ENCODE peak calls at places on chromosome 16, in eight cellular contexts. F is Peyer's patch, J is body of pancreas, E is left lung, Y is psoas muscle, V is HL-60, X is cardiac muscle cell, U is HCT116. T is an unnamed sample. For H3K27me3, the result is how much of the 10 kb centered on the place peaks cover.

GRCh38 chr16:7367309-7367708 is 34.7 kb downstream of the RBFOX1 start:
- DNase-seq in X (no peak), V (no peak), Y (no peak), U (no peak), E (no peak), F (no peak), J (no peak), T (no peak)

GRCh38 chr16:22109258-22109898 is 17.0 kb downstream of the VWA3A start:
- DNase-seq in X (no peak), E (no peak), Y (no peak), J (no peak), F (no peak), U (no peak), V (no peak), T (no peak)

GRCh38 chr16:20409398-20410152 is at the start of gene ACSM5:
- DNase-seq in U (no peak), X (peak), V (no peak), E (no peak), F (no peak), J (peak), Y (peak), T (no peak)

GRCh38 chr16:84271866-84272265 is 22.8 kb upstream of the WFDC1 start:
- DNase-seq in Y (no peak), V (no peak), X (no peak), E (no peak), J (no peak), U (no peak), F (no peak), T (no peak)

GRCh38 chr16:13298676-13299075 is 397.3 kb downstream of the SHISA9 start:
- DNase-seq in F (no peak), J (no peak), E (no peak), X (no peak), V (no peak), Y (no peak), U (no peak), T (no peak)

GRCh38 chr16:19223235-19223847 is 55.3 kb downstream of the SYT17 start:
- DNase-seq in U (peak), Y (no peak), X (peak), F (peak), V (peak), J (no peak), E (no peak), T (peak)

GRCh38 chr16:12896562-12896961 is 4.8 kb upstream of the SHISA9 start:
- DNase-seq in Y (no peak), U (peak), V (peak), X (no peak), E (no peak), J (no peak), F (no peak), T (peak)

GRCh38 chr16:68696514-68696913 is 40.6 kb upstream of the CDH1 start:
- DNase-seq in V (no peak), X (no peak), E (no peak), F (no peak), J (no peak), U (no peak), Y (no peak), T (no peak)

GRCh38 chr16:28905229-28905754 is 19.7 kb downstream of the RABEP2 start:
- DNase-seq in E (no peak), X (no peak), J (no peak), F (no peak), U (no peak), Y (no peak), V (no peak), T (no peak)

GRCh38 chr16:88393034-88393433 is 10.3 kb downstream of the ZNF469 start:
- DNase-seq in V (no peak), F (no peak), E (no peak), J (no peak), X (no peak), Y (peak), U (no peak), T (no peak)

GRCh38 chr16:66936462-66936861 is 1.1 kb downstream of the CES2 start:
- DNase-seq in J (no peak), F (peak), X (no peak), Y (no peak), V (no peak), E (peak), U (no peak), T (no peak)

GRCh38 chr16:69324013-69324531 is 6.3 kb downstream of the PDF start:
- DNase-seq in U (no peak), J (peak), E (no peak), F (peak), V (peak), X (no peak), Y (peak), T (no peak)

GRCh38 chr16:11136600-11136999 is 119.4 kb downstream of the SOCS1 start:
- DNase-seq in U (no peak), Y (peak), E (no peak), X (peak), J (peak), F (no peak), V (no peak), T (no peak)

GRCh38 chr16:70481929-70482536 is 27.6 kb downstream of the FCSK start:
- DNase-seq in X (no peak), Y (no peak), V (no peak), E (no peak), J (no peak), F (no peak), U (no peak), T (peak)

GRCh38 chr16:30113031-30113710 is at the start of gene GDPD3:
- DNase-seq in E (no peak), X (no peak), V (no peak), U (no peak), Y (peak), J (no peak), F (peak), T (no peak)

GRCh38 chr16:60414617-60415016 is 1621.6 kb downstream of the CDH8 start:
- DNase-seq in E (no peak), J (no peak), F (no peak), V (no peak), Y (no peak), U (no peak), X (no peak), T (no peak)

GRCh38 chr16:16029431-16030011 is 80.1 kb downstream of the ABCC1 start:
- DNase-seq in F (no peak), E (no peak), Y (no peak), U (no peak), V (no peak), X (peak), J (no peak), T (no peak)

GRCh38 chr16:83968483-83968865 is 430 bp downstream of the NECAB2 start:
- DNase-seq in F (no peak), V (no peak), U (no peak), Y (no peak), E (no peak), X (no peak), J (no peak), T (no peak)

GRCh38 chr16:65833171-65833871 is 533.2 kb upstream of the CDH5 start:
- DNase-seq in V (no peak), X (peak), F (no peak), J (no peak), U (no peak), E (no peak), Y (no peak), T (peak)

GRCh38 chr16:20956319-20956718 is 55.7 kb downstream of the LYRM1 start:
- DNase-seq in J (no peak), Y (no peak), U (no peak), V (no peak), X (peak), F (no peak), E (no peak), T (no peak)

GRCh38 chr16:10594312-10594950 is 14.0 kb upstream of the EMP2 start:
- DNase-seq in V (no peak), J (peak), E (peak), U (no peak), X (no peak), Y (no peak), F (peak), T (peak)

GRCh38 chr16:88817785-88818609 is 6.3 kb upstream of the APRT start:
- DNase-seq in U (no peak), X (no peak), E (no peak), V (no peak), J (no peak), F (no peak), Y (no peak), T (peak)

GRCh38 chr16:28090646-28091377 is 27.3 kb upstream of the GSG1L start:
- DNase-seq in Y (no peak), X (no peak), V (no peak), U (no peak), F (no peak), J (no peak), E (no peak), T (peak)

GRCh38 chr16:76866994-76867393 is 324.0 kb upstream of the MON1B start:
- DNase-seq in E (no peak), V (no peak), F (no peak), J (no peak), Y (no peak), U (no peak), X (no peak), T (no peak)

GRCh38 chr16:27444015-27444414 is 42.0 kb downstream of the IL21R start:
- DNase-seq in E (no peak), V (no peak), F (no peak), X (peak), Y (no peak), U (no peak), J (no peak), T (peak)

GRCh38 chr16:70659953-70660671 is 13.8 kb downstream of the IL34 start:
- DNase-seq in F (peak), E (no peak), V (no peak), U (no peak), J (no peak), X (no peak), Y (no peak), T (no peak)

GRCh38 chr16:73170587-73170986 is 122.7 kb upstream of the ZFHX3 start:
- DNase-seq in Y (no peak), U (no peak), J (no peak), F (no peak), V (no peak), X (no peak), E (no peak), T (no peak)

DNA sequence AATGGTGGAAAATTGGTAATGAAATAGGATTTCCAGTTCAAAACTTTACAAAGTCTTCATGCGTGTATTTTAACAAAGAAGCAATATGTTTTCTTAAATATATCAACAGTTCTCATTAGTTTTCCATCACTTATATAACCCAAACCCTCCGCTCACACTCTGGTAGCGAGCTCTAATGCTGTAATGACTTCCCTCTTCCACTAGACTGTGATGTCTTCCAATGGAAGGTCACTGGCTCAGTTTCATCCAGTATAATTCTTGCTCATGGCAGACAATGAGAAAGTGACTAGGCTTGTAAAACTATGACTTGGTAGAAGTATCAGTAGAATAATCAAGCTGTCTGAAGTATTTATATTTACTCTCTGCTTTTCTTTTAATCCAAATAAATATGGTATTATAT is 32.8 kb downstream of the NETO2 start:
- DNase-seq in U (no peak), X (no peak), F (no peak), J (no peak), V (no peak), Y (no peak), E (no peak), T (no peak)
- TF ChIP-seq CTCF in U (no peak), X (no peak), F (no peak), J (no peak), V (no peak), Y (no peak), E (no peak), T (no peak)

GRCh38 chr16:50266337-50267091 is at the start of gene ADCY7:
- DNase-seq in X (peak), V (peak), F (peak), E (peak), Y (peak), U (peak), J (peak), T (peak)

GRCh38 chr16:50268352-50268751 is 2.0 kb downstream of the ADCY7 start:
- DNase-seq in V (no peak), E (no peak), J (no peak), X (no peak), U (no peak), F (peak), Y (no peak), T (no peak)

GRCh38 chr16:50269061-50269705 is 2.8 kb downstream of the ADCY7 start:
- DNase-seq in V (no peak), X (no peak), E (peak), Y (no peak), U (no peak), J (no peak), F (peak), T (no peak)

GRCh38 chr16:50267151-50267631 is 840 bp downstream of the ADCY7 start:
- DNase-seq in J (no peak), V (no peak), Y (no peak), U (no peak), F (peak), E (peak), X (no peak), T (no peak)

DNA sequence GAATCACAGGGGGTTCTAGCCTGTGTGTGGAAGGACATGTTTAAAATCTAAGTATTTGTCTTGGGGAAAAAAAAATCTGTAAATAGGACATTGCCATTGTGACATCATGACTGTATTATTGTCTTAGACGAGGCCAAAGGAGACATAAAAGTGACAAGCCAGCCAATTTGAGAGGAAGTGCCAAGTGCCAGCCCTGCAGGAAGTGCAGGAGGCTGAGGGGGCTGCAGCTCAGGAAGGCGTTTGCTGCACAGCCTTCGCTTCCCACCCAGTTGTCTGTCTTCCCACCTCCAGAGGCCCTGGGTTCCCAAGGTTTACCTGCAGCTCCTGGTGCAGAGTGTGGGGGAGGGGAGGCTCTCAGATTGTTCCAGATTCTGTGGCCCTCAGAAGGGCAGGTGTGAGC is 1.3 kb downstream of the ADCY7 start:
- DNase-seq in E (peak), V (peak), F (peak), X (no peak), Y (no peak), U (no peak), J (no peak), T (no peak)
- H3K4me3 ChIP-seq in E (no peak), V (peak), F (peak), X (no peak), Y (no peak), U (peak), J (no peak), T (no peak)

GRCh38 chr16:2003231-2003826 is 6.3 kb downstream of the ZNF598 start:
- DNase-seq in U (no peak), E (no peak), V (no peak), Y (no peak), F (no peak), J (no peak), X (no peak), T (no peak)
- H3K27me3 ChIP-seq in U (under half), E (under half), V (under half), Y (under half), F (under half), J (under half), X (under half), T (under half)

GRCh38 chr16:2386990-2387389 is 42.3 kb upstream of the CCNF start:
- DNase-seq in E (no peak), J (no peak), U (peak), V (no peak), X (no peak), F (no peak), Y (no peak), T (no peak)
- TF ChIP-seq CTCF in E (no peak), J (no peak), U (no peak), V (no peak), X (peak), F (no peak), Y (no peak), T (no peak)

DNA sequence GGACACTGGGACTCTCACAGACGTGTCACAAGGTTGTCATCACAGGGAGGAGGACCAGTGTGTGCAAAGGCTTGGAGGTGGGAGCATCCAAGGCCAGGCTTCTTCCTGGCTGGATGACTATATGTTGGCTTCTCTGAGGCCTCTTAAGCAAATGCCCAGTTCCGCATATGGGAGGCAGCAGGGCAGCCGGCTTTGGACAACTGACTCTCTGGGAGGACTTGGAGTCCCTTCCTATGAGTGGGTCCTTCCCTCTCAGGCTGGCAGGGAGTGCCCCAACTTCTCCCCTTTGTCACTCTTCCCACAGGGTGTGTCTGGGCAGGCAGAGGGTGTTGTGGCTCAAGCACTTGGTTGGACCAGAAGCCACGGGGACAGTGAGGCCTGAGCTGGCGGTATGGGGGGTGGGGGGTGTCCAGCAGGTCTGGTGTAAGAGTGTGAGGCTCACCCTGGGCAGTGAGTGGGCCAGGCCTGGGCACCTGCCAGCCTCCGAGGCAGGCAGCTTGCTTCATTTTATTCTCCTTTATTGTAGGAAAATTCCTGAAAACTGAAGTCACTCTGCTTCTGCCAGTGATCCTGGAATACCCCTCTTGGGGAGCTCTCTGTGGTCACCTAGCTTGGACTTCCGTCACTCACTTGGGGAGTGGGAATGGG is 14.9 kb downstream of the ADGRG1 start:
- DNase-seq in X (peak), J (no peak), F (no peak), V (no peak), U (no peak), Y (no peak), E (no peak), T (no peak)
- H3K4me3 ChIP-seq in X (no peak), J (no peak), F (no peak), V (no peak), U (no peak), Y (no peak), E (no peak), T (no peak)

DNA sequence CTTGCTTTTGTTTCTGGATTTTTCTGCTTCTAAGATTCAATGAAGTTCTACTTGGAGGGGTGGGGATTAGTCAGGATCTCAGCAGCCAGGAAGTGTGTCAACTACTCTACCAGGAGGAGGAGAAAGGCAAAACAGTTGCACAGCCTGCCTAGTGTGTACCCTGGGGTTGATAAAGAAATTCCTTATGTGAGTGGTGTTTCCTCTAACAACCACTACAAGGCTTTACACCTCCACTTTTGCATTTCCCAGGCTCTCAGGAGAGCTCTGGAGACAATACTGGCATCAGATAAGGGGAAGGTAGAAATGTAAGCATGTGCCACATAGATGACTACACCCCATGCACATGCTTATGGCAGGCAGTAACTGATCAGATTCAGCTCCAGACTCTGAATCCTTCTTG is 174.6 kb downstream of the TOX3 start:
- DNase-seq in X (no peak), J (no peak), F (no peak), V (no peak), E (no peak), U (no peak), Y (no peak), T (peak)
- H3K27me3 ChIP-seq in X (under half), J (under half), F (under half), V (under half), E (under half), U (under half), Y (under half), T (under half)

GRCh38 chr16:6343157-6343556 is 989.5 kb upstream of the RBFOX1 start:
- DNase-seq in E (no peak), F (no peak), Y (no peak), J (no peak), X (no peak), V (no peak), U (no peak), T (no peak)

GRCh38 chr16:6341993-6342392 is 990.7 kb upstream of the RBFOX1 start:
- DNase-seq in J (no peak), Y (no peak), E (no peak), U (no peak), F (no peak), X (no peak), V (no peak), T (no peak)

GRCh38 chr16:6349725-6350124 is 982.9 kb upstream of the RBFOX1 start:
- DNase-seq in F (no peak), V (no peak), U (no peak), X (no peak), E (no peak), J (no peak), Y (no peak), T (no peak)

DNA sequence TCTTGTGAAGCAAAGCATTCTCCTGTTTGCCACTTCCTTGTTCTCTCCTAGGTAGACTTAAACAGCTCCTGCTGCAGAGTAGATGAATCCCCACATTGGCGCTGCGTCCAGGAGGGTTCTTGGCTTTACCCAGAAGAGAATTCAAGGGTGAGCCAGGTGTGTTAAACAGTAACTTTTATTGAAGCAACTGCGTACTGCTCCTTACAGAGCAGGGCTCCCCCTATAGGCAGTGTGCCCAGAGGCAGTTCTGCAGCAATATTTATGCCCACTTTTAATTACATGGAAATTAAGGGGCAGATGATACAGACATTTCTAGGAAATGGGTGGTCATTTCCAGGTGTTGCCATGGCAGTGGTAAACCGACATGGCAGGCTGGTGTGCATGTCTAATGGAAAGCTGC is 987.6 kb upstream of the RBFOX1 start:
- DNase-seq in Y (no peak), J (no peak), E (no peak), F (no peak), X (no peak), V (no peak), U (no peak), T (no peak)
- TF ChIP-seq CTCF in Y (no peak), J (no peak), E (no peak), F (no peak), X (no peak), V (no peak), U (no peak), T (no peak)

DNA sequence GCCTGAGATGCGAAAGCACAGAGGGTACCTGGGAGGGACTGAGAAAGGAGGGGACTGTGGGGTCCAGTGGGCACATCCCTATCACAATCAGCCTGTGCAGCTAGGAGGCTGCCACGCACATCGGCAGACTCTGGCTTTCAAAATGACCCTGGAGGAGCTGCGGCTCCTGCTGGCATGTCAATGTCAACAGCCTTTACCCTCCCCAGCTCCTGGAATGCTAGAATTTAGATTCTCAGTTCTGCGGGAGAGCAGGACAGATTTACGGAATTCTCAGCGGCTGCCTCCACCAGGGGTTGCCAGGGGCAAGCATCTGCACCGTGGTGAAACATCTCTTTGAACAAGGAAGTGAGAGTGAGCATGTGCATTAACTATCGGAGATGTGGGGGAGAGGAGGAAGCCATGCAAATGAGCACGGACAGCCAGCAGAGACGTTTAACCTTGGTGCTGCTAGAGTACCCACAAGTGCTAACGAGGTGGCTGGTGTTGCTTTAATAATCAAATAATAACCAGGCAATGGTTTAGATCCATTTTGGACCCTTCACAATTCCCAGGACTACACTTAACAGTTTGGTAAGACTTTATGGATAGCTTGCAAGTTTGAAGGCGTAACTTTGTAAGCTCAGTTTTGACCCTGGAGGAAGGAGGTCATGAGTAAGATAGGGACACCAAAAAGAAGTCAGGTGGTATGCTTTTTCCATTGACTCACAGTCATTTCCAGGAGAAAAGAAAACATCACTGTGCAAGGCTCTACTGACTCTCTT is 54.1 kb downstream of the XYLT1 start:
- DNase-seq in Y (no peak), E (peak), X (peak), J (peak), V (peak), F (peak), U (no peak), T (no peak)
- H3K4me3 ChIP-seq in Y (no peak), E (no peak), X (no peak), J (no peak), V (peak), F (peak), U (no peak), T (no peak)

T was measured in bronchial epithelial cell.